ENCODE peak calls at places on chromosomes 16 and 17, in seven cellular contexts. H, G, F, E, P, J and W are unnamed samples.
A peak's percentile ranks its signal among the peaks of the same experiment; 100 is the strongest.

GRCh38 chr17:64529221-64529620 is 22.4 kb downstream of the CEP95 start:
- DNase-seq in E (no peak), H (no peak), P (no peak), G (no peak), F (no peak), J (no peak), W (no peak)

GRCh38 chr17:1762906-1763829 is 1.3 kb downstream of the SERPINF1 start:
- DNase-seq in J (no peak), F (peak; percentile 45), E (peak; percentile 38), P (peak; percentile 74), H (no peak), G (no peak), W (no peak)

GRCh38 chr16:30430428-30430970 is 669 bp upstream of the DCTPP1 start:
- DNase-seq in P (no peak), J (no peak), F (no peak), G (peak; percentile 61), E (no peak), H (no peak), W (no peak)

GRCh38 chr17:76527430-76528111 is 9.9 kb downstream of the CYGB start:
- DNase-seq in P (peak; percentile 92), G (peak; percentile 72), F (peak; percentile 68), E (peak; percentile 63), H (peak; percentile 64), J (peak; percentile 38), W (no peak)

GRCh38 chr17:67559381-67559966 is 158.3 kb upstream of the NOL11 start:
- DNase-seq in E (no peak), F (no peak), G (no peak), J (no peak), P (no peak), H (no peak), W (no peak)

GRCh38 chr16:726188-726437 is 130 bp downstream of the CCDC78 start:
- DNase-seq in G (no peak), H (no peak), F (no peak), E (no peak), J (no peak), P (no peak), W (no peak)

GRCh38 chr17:42665581-42666001 is 6.5 kb downstream of the TUBG2 start:
- DNase-seq in H (no peak), G (peak; percentile 72), P (no peak), E (no peak), F (no peak), J (no peak), W (no peak)

GRCh38 chr17:75917443-75918111 is 12.9 kb upstream of the MRPL38 start:
- DNase-seq in H (no peak), J (no peak), F (no peak), G (peak; percentile 60), P (no peak), E (no peak), W (no peak)

GRCh38 chr17:58336456-58337094 is 8.0 kb upstream of the TSPOAP1 start:
- DNase-seq in G (no peak), P (no peak), E (no peak), F (peak; percentile 42), H (no peak), J (no peak), W (peak; percentile 8)

GRCh38 chr16:60041671-60042070 is 1307.6 kb upstream of the GOT2 start:
- DNase-seq in E (no peak), J (no peak), H (no peak), P (no peak), G (no peak), F (no peak), W (no peak)

GRCh38 chr17:38922538-38923291 is 2.7 kb upstream of the LASP1NB start:
- DNase-seq in J (no peak), G (no peak), H (no peak), E (no peak), P (peak; percentile 86), F (no peak), W (no peak)

GRCh38 chr17:74919440-74920305 is 3.4 kb downstream of the USH1G start:
- DNase-seq in H (peak; percentile 83), P (no peak), E (no peak), F (no peak), G (peak; percentile 70), J (no peak), W (no peak)

GRCh38 chr16:16966439-16966838 is 504.3 kb downstream of the XYLT1 start:
- DNase-seq in E (no peak), G (no peak), F (no peak), J (no peak), H (no peak), P (no peak), W (no peak)

DNA sequence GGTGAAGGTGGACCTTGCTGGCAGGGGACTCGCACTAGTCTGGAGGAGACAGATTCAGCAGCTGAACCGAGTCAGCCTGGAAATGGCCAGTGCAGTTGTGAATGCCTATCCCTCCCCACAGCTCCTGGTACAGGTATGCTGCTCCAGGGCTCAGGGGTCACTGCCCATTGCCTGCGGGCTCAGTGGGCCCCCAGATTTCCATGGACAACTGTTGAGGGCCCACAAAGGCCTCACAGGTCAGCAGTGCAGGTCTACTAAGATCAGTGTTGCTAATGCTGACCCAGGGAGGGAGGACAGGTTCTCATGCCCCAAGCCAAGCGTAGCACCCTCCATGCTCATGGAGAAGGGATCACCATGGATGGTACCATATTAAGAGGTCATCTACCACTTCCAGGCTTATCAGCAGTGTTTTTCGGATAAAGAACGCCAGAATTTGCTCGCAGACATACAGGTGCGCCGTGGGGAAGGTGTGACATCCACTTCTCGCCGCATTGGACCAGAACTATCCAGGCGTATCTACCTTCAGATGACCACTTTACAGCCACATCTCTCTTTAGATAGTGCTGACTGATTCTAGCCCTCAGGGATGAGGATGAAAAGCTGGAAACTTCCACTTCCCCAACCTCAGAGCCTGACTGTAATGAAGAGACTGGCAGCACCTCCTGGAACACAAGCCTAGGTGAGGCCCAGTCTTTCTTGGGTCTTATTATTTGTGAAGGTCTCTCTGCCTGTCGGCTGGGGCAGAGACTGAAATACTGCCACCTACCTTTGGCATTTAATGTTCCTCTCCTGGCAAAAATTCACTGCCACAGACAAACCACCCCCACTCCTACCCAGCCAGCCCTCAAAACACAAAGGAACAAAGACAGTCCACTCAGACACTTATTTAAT is 7.6 kb downstream of the EME1 start:
- DNase-seq in F (no peak), H (no peak), P (no peak), E (no peak), G (peak; percentile 38), J (no peak), W (no peak)
- TF ChIP-seq CTCF in F (peak; percentile 6), H (no peak), P (peak; percentile 17), E (peak; percentile 22), G (no peak), J (no peak), W (peak; percentile 18)

DNA sequence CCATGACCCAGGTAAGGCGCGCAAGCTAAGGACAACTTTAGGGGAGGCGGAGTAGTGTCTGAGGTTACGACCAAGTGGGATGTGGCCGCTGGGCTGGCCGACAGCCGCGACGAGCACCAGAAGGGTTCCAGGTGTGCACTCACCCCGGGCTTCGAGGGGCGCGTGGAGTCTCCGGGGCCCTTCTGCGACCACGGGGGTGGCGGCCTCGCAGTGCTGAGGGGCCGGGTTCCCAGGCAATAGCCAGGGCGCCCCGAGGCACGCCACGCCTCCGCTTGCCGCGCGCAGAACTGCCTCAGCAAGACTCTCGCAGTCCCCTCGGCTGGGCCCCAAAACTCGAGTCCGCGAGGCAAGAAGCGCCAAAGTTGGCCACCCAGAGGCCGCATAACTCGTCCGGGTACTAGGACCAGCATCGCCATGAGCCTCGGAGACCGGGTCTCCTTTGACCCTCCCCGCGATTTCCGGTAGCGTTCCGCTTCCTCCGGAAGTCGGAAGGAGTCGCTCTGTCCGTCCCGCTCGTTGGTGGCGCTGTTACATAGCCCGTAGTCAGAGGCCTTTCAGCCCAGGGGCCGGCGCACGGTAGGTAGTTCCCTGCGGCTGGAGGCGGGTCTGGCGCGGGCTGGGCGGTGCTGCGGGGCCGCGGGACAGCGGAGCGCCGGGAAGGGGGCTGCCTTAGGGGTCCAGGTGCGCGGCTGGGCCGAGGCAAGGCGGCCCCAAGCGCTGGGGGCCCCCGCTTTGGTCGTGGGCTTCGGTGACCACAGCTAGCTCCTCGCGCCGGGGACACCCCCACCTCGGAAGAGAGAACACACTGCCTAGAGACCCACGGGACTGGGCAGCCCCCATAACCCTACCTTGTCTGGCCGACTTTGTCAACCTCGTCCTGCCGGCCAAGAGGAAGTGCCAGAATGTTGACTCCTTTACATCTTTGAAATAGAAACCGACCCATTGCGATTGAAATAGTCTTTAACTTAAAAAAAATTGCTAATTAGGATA is at the start of the genes ADPRM and SCO1:
- DNase-seq in G (peak; percentile 97), H (peak; percentile 94), F (peak; percentile 90), J (peak; percentile 86), P (peak; percentile 93), E (peak; percentile 91), W (peak; percentile 65)
- TF ChIP-seq CTCF in G (peak; percentile 25), H (peak; percentile 29), F (no peak), J (peak; percentile 33), P (peak; percentile 62), E (peak; percentile 64), W (no peak)

GRCh38 chr16:27234171-27234570 is 30.8 kb downstream of the KDM8 start:
- DNase-seq in P (no peak), H (no peak), F (no peak), G (no peak), J (no peak), E (no peak), W (no peak)

GRCh38 chr16:27233731-27234130 is 30.4 kb downstream of the KDM8 start:
- DNase-seq in P (no peak), H (no peak), F (no peak), G (no peak), E (no peak), J (no peak), W (no peak)

GRCh38 chr16:27231692-27232060 is 28.4 kb downstream of the KDM8 start:
- DNase-seq in E (no peak), J (no peak), G (no peak), H (no peak), F (no peak), P (no peak), W (no peak)

GRCh38 chr16:27232061-27232841 is 28.9 kb downstream of the KDM8 start:
- DNase-seq in H (peak; percentile 67), P (no peak), G (no peak), J (no peak), F (peak; percentile 58), E (no peak), W (no peak)

GRCh38 chr16:27232875-27233605 is 29.7 kb downstream of the KDM8 start:
- DNase-seq in F (no peak), J (no peak), G (no peak), H (no peak), P (no peak), E (no peak), W (no peak)
- TF ChIP-seq CTCF in F (no peak), J (no peak), G (no peak), H (no peak), P (no peak), E (no peak), W (no peak)

DNA sequence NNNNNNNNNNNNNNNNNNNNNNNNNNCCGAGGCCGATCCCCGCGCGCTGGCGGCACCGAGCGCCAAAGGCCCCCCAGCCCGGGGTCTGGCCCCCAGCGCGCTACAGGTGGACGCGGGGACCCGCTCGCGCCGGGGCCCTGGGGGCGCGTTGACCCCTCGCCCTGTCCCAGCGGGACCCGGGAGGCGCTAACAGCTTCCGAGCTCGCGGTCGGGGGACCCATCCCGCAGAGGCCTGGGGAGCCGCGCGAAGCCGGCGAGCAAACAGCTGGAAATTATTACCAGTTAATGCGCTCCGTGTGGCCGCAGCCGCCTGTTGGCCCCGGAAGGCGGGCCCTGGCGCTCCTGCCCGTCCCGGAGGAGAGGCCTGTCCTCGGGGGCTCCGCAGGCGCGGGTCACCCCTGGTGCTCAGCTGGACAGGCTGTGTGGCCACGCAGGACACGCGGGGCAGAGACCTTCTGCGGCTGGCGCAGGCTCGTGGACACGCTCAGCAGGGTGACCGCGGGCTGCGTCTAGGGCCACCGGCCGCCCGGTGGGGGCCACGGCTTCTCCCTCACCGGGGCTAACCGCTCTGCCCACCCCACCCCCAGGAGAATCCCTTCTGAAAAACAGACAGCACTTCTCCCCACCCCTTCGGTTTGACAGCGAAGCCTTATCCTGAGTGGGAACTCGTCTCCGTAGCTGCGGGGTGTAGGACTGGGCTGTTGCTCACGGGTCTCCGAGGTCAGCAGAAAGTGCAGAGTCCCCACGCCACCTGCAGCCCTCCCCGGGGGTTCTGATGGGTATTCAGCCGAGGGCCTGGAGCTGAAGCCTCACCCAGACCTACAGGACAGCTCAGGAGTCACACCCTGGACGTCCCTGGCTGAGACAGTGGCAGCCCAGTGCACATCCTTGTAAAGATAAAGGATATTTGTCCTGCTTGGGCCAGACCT is 138.7 kb upstream of the RPH3AL start:
- DNase-seq in G (peak; percentile 81), J (no peak), F (peak; percentile 40), H (peak; percentile 50), P (peak; percentile 76), E (peak; percentile 26), W (no peak)
- TF ChIP-seq CTCF in G (no peak), J (no peak), F (no peak), H (no peak), P (no peak), E (peak; percentile 12), W (no peak)